ENCODE peak calls at places on chromosomes 12 and 14, in ten cellular contexts. J is T-helper 9 cell; F is renal cortical epithelial cell; B is DND-41; N is memory B cell; E is stimulated activated effector memory CD8-positive, alpha-beta T cell treated with anti-CD3 and anti-CD28 coated beads, Interleukin-12 subunit alpha, Interleukin-12 subunit beta, amount 100 ng/mL, for 72 hours; Q is iris pigment epithelial cell; W is GM13977; U is activated effector memory CD4-positive, alpha-beta T cell treated with Interleukin-2 at 50 U/mL for 16 hours; A is M059J. R is an unnamed sample.
A peak's percentile ranks its signal among the peaks of the same experiment; 100 is the strongest.

GRCh38 chr12:132222096-132222807 is 78.0 kb downstream of the NOC4L start:
- DNase-seq in E (no peak), W (no peak), B (peak; percentile 44), A (peak; percentile 59), Q (peak; percentile 17), N (peak; percentile 61), F (peak; percentile 89), J (peak; percentile 18), U (peak; percentile 35), R (no peak)

GRCh38 chr12:12941450-12942350 is 10.3 kb downstream of the GPRC5D start:
- DNase-seq in B (no peak), A (peak; percentile 42), J (no peak), U (no peak), F (no peak), E (no peak), N (no peak), W (no peak), Q (peak; percentile 45), R (no peak)

GRCh38 chr12:126681676-126682075 is 1585.3 kb upstream of the TMEM132C start:
- DNase-seq in A (peak; percentile 4), U (no peak), N (no peak), W (no peak), F (no peak), E (no peak), B (no peak), Q (no peak), J (no peak), R (no peak)

GRCh38 chr12:122081697-122082221 is 3.2 kb downstream of the MLXIP start:
- DNase-seq in U (peak; percentile 22), Q (peak; percentile 54), A (peak; percentile 53), B (peak; percentile 81), N (peak; percentile 25), J (peak; percentile 20), W (peak; percentile 59), E (no peak), F (peak; percentile 52), R (no peak)

GRCh38 chr12:126883737-126884136 is 1383.2 kb upstream of the TMEM132C start:
- DNase-seq in Q (no peak), N (no peak), W (no peak), F (no peak), J (no peak), B (no peak), E (no peak), U (no peak), A (no peak), R (no peak)

GRCh38 chr12:110355080-110355479 is 48.4 kb downstream of the ANAPC7 start:
- DNase-seq in B (peak; percentile 29), N (peak; percentile 21), F (peak; percentile 23), W (peak; percentile 49), E (no peak), U (no peak), Q (peak; percentile 34), J (peak; percentile 13), A (peak; percentile 33), R (no peak)

GRCh38 chr14:74508292-74508731 is 14.7 kb downstream of the ISCA2 start:
- DNase-seq in F (no peak), J (no peak), Q (no peak), A (no peak), E (no peak), N (no peak), W (no peak), B (no peak), U (no peak), R (no peak)

GRCh38 chr12:109154485-109155438 is 38.4 kb downstream of the ACACB start:
- DNase-seq in N (peak; percentile 78), W (peak; percentile 94), E (peak; percentile 89), F (peak; percentile 41), B (no peak), J (peak; percentile 79), U (peak; percentile 76), Q (peak; percentile 59), A (peak; percentile 86), R (peak; percentile 72)

GRCh38 chr12:47377414-47378221 is 297.9 kb upstream of the AMIGO2 start:
- DNase-seq in E (no peak), Q (peak; percentile 99), W (no peak), A (peak; percentile 98), J (no peak), B (no peak), F (peak; percentile 76), N (no peak), U (no peak), R (no peak)

GRCh38 chr14:79510659-79511058 is 700.6 kb downstream of the DIO2 start:
- DNase-seq in F (peak; percentile 61), E (no peak), Q (peak; percentile 14), N (no peak), W (no peak), J (no peak), A (peak; percentile 42), B (no peak), U (no peak), R (no peak)

GRCh38 chr14:80095623-80096022 is 115.7 kb downstream of the DIO2 start:
- DNase-seq in W (no peak), F (peak; percentile 42), A (peak; percentile 90), J (no peak), U (no peak), Q (peak; percentile 22), B (no peak), N (no peak), E (no peak), R (no peak)

GRCh38 chr14:94180655-94181271 is 6.6 kb downstream of the PPP4R4 start:
- DNase-seq in B (no peak), U (no peak), A (peak; percentile 38), N (peak; percentile 61), Q (peak; percentile 49), J (no peak), W (peak; percentile 44), E (no peak), F (peak; percentile 60), R (no peak)

GRCh38 chr14:20692111-20692751 is 3.7 kb downstream of the ANG start:
- DNase-seq in J (no peak), E (no peak), N (no peak), F (peak; percentile 58), B (no peak), U (no peak), W (no peak), Q (no peak), A (no peak), R (no peak)